ENCODE peak calls at places on chromosome 6, in seven cellular contexts. T, B, Q, H, Z, I and W are unnamed samples.

GRCh38 chr6:140809694-140810101 is 1323.0 kb upstream of the GJE1 start:
- DNase-seq in T (no peak), B (no peak), Q (no peak), H (no peak), Z (no peak), I (no peak), W (no peak)

GRCh38 chr6:81786159-81786558 is 33.7 kb upstream of the TENT5A start:
- DNase-seq in T (no peak), B (no peak), Q (no peak), H (no peak), Z (no peak), I (no peak), W (no peak)

GRCh38 chr6:147508073-147508870 is at the start of gene SAMD5:
- DNase-seq in T (no peak), B (no peak), Q (no peak), H (no peak), Z (peak), I (peak), W (peak)

GRCh38 chr6:115360602-115361325 is 699.9 kb downstream of the FRK start:
- DNase-seq in T (no peak), B (peak), Q (peak), H (no peak), Z (peak), I (peak), W (no peak)

GRCh38 chr6:135938588-135939215 is 87.2 kb downstream of the PDE7B start:
- DNase-seq in T (peak), B (no peak), Q (no peak), H (no peak), Z (peak), I (no peak), W (no peak)

GRCh38 chr6:130708338-130708737 is 118.9 kb upstream of the SMLR1 start:
- DNase-seq in T (no peak), B (no peak), Q (no peak), H (no peak), Z (peak), I (no peak), W (no peak)

GRCh38 chr6:150006961-150007464 is 18.3 kb downstream of the RAET1L start:
- DNase-seq in T (no peak), B (no peak), Q (no peak), H (no peak), Z (peak), I (peak), W (peak)

GRCh38 chr6:158377866-158378265 is 65.6 kb downstream of the TULP4 start:
- DNase-seq in T (peak), B (no peak), Q (no peak), H (no peak), Z (peak), I (peak), W (no peak)

GRCh38 chr6:43698584-43699349 is 11.2 kb upstream of the MRPS18A start:
- DNase-seq in T (no peak), B (no peak), Q (peak), H (no peak), Z (peak), I (no peak), W (no peak)

GRCh38 chr6:146913842-146914562 is 290.2 kb upstream of the STXBP5 start:
- DNase-seq in T (peak), B (no peak), Q (no peak), H (no peak), Z (no peak), I (no peak), W (no peak)

GRCh38 chr6:17938885-17939284 is 48.5 kb downstream of the KIF13A start:
- DNase-seq in T (no peak), B (no peak), Q (no peak), H (no peak), Z (no peak), I (no peak), W (no peak)

GRCh38 chr6:71808865-71809264 is 77.5 kb upstream of the RIMS1 start:
- DNase-seq in T (no peak), B (no peak), Q (no peak), H (no peak), Z (no peak), I (no peak), W (no peak)

GRCh38 chr6:63764318-63764916 is 128.8 kb downstream of the PHF3 start:
- DNase-seq in T (peak), B (peak), Q (peak), H (no peak), Z (peak), I (peak), W (no peak)

GRCh38 chr6:41428402-41428994 is 93.1 kb downstream of the NCR2 start:
- DNase-seq in T (no peak), B (no peak), Q (peak), H (no peak), Z (peak), I (peak), W (no peak)

GRCh38 chr6:13431059-13431656 is 56.2 kb downstream of the GFOD1 start:
- DNase-seq in T (no peak), B (no peak), Q (no peak), H (no peak), Z (no peak), I (no peak), W (no peak)

GRCh38 chr6:143657809-143658208 is 20.0 kb upstream of the PHACTR2 start:
- DNase-seq in T (no peak), B (no peak), Q (no peak), H (no peak), Z (no peak), I (no peak), W (no peak)

GRCh38 chr6:89842228-89842627 is 12.5 kb downstream of the CASP8AP2 start:
- DNase-seq in T (no peak), B (no peak), Q (no peak), H (no peak), Z (no peak), I (no peak), W (no peak)

GRCh38 chr6:135270676-135271536 is 89.8 kb downstream of the MYB start:
- DNase-seq in T (no peak), B (peak), Q (peak), H (no peak), Z (peak), I (peak), W (no peak)

GRCh38 chr6:130423044-130423443 is 57.2 kb downstream of the TMEM200A start:
- DNase-seq in T (no peak), B (no peak), Q (no peak), H (no peak), Z (no peak), I (no peak), W (no peak)

GRCh38 chr6:27297857-27298730 is 14.0 kb downstream of the POM121L2 start:
- DNase-seq in T (no peak), B (no peak), Q (no peak), H (no peak), Z (peak), I (no peak), W (no peak)

GRCh38 chr6:16625319-16626240 is 135.7 kb downstream of the ATXN1 start:
- DNase-seq in T (no peak), B (no peak), Q (no peak), H (no peak), Z (peak), I (no peak), W (no peak)

GRCh38 chr6:6793388-6794250 is 205.1 kb downstream of the LY86 start:
- DNase-seq in T (peak), B (no peak), Q (no peak), H (no peak), Z (no peak), I (no peak), W (no peak)

GRCh38 chr6:27791182-27791939 is 120.8 kb downstream of the OR2B2 start:
- DNase-seq in T (peak), B (no peak), Q (peak), H (no peak), Z (peak), I (peak), W (peak)

GRCh38 chr6:16769986-16770376 is 8.7 kb upstream of the ATXN1 start:
- DNase-seq in T (no peak), B (no peak), Q (no peak), H (no peak), Z (no peak), I (no peak), W (no peak)

GRCh38 chr6:79833264-79833663 is 114.1 kb downstream of the ELOVL4 start:
- DNase-seq in T (no peak), B (no peak), Q (no peak), H (no peak), Z (peak), I (peak), W (no peak)

GRCh38 chr6:97123112-97123511 is 159.9 kb downstream of the MMS22L start:
- DNase-seq in T (peak), B (no peak), Q (no peak), H (no peak), Z (no peak), I (no peak), W (no peak)

GRCh38 chr6:161542581-161542980 is 268.7 kb upstream of the AGPAT4 start:
- DNase-seq in T (no peak), B (no peak), Q (no peak), H (no peak), Z (no peak), I (no peak), W (no peak)

GRCh38 chr6:40721252-40721936 is 134.2 kb upstream of the LRFN2 start:
- DNase-seq in T (no peak), B (peak), Q (no peak), H (no peak), Z (peak), I (no peak), W (no peak)

GRCh38 chr6:118771253-118771652 is 119.9 kb upstream of the CEP85L start:
- DNase-seq in T (no peak), B (no peak), Q (peak), H (no peak), Z (peak), I (no peak), W (no peak)

GRCh38 chr6:119672725-119673124 is 323.2 kb upstream of the MAN1A1 start:
- DNase-seq in T (no peak), B (no peak), Q (no peak), H (no peak), Z (peak), I (no peak), W (peak)

GRCh38 chr6:169427856-169428255 is 174.2 kb upstream of the THBS2 start:
- DNase-seq in T (no peak), B (no peak), Q (no peak), H (no peak), Z (no peak), I (no peak), W (no peak)

GRCh38 chr6:128966934-128967333 is 84.0 kb downstream of the LAMA2 start:
- DNase-seq in T (no peak), B (no peak), Q (no peak), H (no peak), Z (no peak), I (no peak), W (no peak)

GRCh38 chr6:42704251-42704936 is 18.0 kb downstream of the PRPH2 start:
- DNase-seq in T (no peak), B (no peak), Q (peak), H (no peak), Z (peak), I (no peak), W (no peak)

GRCh38 chr6:104995989-104996617 is 39.2 kb downstream of the LIN28B start:
- DNase-seq in T (peak), B (no peak), Q (no peak), H (no peak), Z (no peak), I (no peak), W (no peak)